ENCODE peak calls at places on chromosome 3, in four cellular contexts. O, G, I and J are unnamed samples.

GRCh38 chr3:56373386-56373785 is 94.9 kb downstream of the ERC2 start:
- DNase-seq in O (no peak), G (no peak), I (no peak), J (no peak)

GRCh38 chr3:14640157-14640562 is 11.4 kb upstream of the CCDC174 start:
- DNase-seq in O (peak; percentile 70), G (no peak), I (peak; percentile 11), J (no peak)

GRCh38 chr3:124748560-124749198 is 18.4 kb downstream of the UMPS start:
- DNase-seq in O (no peak), G (peak; percentile 38), I (no peak), J (no peak)

GRCh38 chr3:44077267-44077666 is 164.4 kb upstream of the TOPAZ1 start:
- DNase-seq in O (peak; percentile 19), G (no peak), I (no peak), J (no peak)

GRCh38 chr3:8499181-8499611 is 2.4 kb upstream of the LMCD1 start:
- DNase-seq in O (no peak), G (peak; percentile 62), I (no peak), J (no peak)

GRCh38 chr3:196525141-196525540 is 10.0 kb upstream of the SMCO1 start:
- DNase-seq in O (no peak), G (no peak), I (no peak), J (no peak)

GRCh38 chr3:13046569-13047279 is 26.5 kb downstream of the IQSEC1 start:
- DNase-seq in O (no peak), G (no peak), I (no peak), J (no peak)

GRCh38 chr3:32780735-32781210 is 37.0 kb upstream of the TRIM71 start:
- DNase-seq in O (peak; percentile 48), G (peak; percentile 99), I (peak; percentile 17), J (no peak)

GRCh38 chr3:129794319-129795201 is 99.0 kb downstream of the TMCC1 start:
- DNase-seq in O (peak; percentile 99), G (peak; percentile 91), I (peak; percentile 15), J (no peak)